ENCODE peak calls at places on chromosomes 5 and 9, in ten cellular contexts. One of them, this sample, is unnamed.

GRCh38 chr9:132094314-132094791 is 14.7 kb upstream of the MED27 start:
- DNase-seq in substantia nigra: no peak
- DNase-seq in germinal center: no peak
- DNase-seq in D341Med: no peak
- DNase-seq in tibial nerve: no peak
- DNase-seq in glomerular endothelial cell: no peak
- DNase-seq in activated T-cell treated with anti-CD3 and anti-CD28 coated beads, Interleukin-2, amount 50 U/mL, for 24 hours: no peak
- DNase-seq in type B pancreatic cell: no peak
- DNase-seq in fibroblast of pulmonary artery: peak
- DNase-seq in uterus: no peak
- DNase-seq in this sample: no peak

GRCh38 chr9:106752581-106752980 is 110.4 kb upstream of the ZNF462 start:
- DNase-seq in substantia nigra: no peak
- DNase-seq in germinal center: no peak
- DNase-seq in D341Med: no peak
- DNase-seq in tibial nerve: no peak
- DNase-seq in glomerular endothelial cell: no peak
- DNase-seq in activated T-cell treated with anti-CD3 and anti-CD28 coated beads, Interleukin-2, amount 50 U/mL, for 24 hours: no peak
- DNase-seq in type B pancreatic cell: no peak
- DNase-seq in fibroblast of pulmonary artery: no peak
- DNase-seq in uterus: no peak
- DNase-seq in this sample: no peak

GRCh38 chr5:59062986-59063683 is 480.3 kb downstream of the RAB3C start:
- DNase-seq in substantia nigra: no peak
- DNase-seq in germinal center: no peak
- DNase-seq in D341Med: no peak
- DNase-seq in tibial nerve: peak
- DNase-seq in glomerular endothelial cell: no peak
- DNase-seq in activated T-cell treated with anti-CD3 and anti-CD28 coated beads, Interleukin-2, amount 50 U/mL, for 24 hours: no peak
- DNase-seq in type B pancreatic cell: no peak
- DNase-seq in fibroblast of pulmonary artery: peak
- DNase-seq in uterus: no peak
- DNase-seq in this sample: no peak

GRCh38 chr5:143717400-143717799 is 94.6 kb upstream of the HMHB1 start:
- DNase-seq in substantia nigra: no peak
- DNase-seq in germinal center: no peak
- DNase-seq in D341Med: no peak
- DNase-seq in tibial nerve: no peak
- DNase-seq in glomerular endothelial cell: peak
- DNase-seq in activated T-cell treated with anti-CD3 and anti-CD28 coated beads, Interleukin-2, amount 50 U/mL, for 24 hours: no peak
- DNase-seq in type B pancreatic cell: no peak
- DNase-seq in fibroblast of pulmonary artery: peak
- DNase-seq in uterus: no peak
- DNase-seq in this sample: no peak

GRCh38 chr5:45507174-45507573 is 189.0 kb downstream of the HCN1 start:
- DNase-seq in substantia nigra: no peak
- DNase-seq in germinal center: no peak
- DNase-seq in D341Med: peak
- DNase-seq in tibial nerve: no peak
- DNase-seq in glomerular endothelial cell: no peak
- DNase-seq in activated T-cell treated with anti-CD3 and anti-CD28 coated beads, Interleukin-2, amount 50 U/mL, for 24 hours: no peak
- DNase-seq in type B pancreatic cell: no peak
- DNase-seq in fibroblast of pulmonary artery: peak
- DNase-seq in uterus: no peak
- DNase-seq in this sample: no peak

GRCh38 chr9:76490249-76490990 is 31.4 kb downstream of the GCNT1 start:
- DNase-seq in substantia nigra: no peak
- DNase-seq in germinal center: no peak
- DNase-seq in D341Med: no peak
- DNase-seq in tibial nerve: no peak
- DNase-seq in glomerular endothelial cell: no peak
- DNase-seq in activated T-cell treated with anti-CD3 and anti-CD28 coated beads, Interleukin-2, amount 50 U/mL, for 24 hours: no peak
- DNase-seq in type B pancreatic cell: no peak
- DNase-seq in fibroblast of pulmonary artery: peak
- DNase-seq in uterus: no peak
- DNase-seq in this sample: peak

GRCh38 chr5:95799181-95799835 is 23.2 kb downstream of the GLRX start:
- DNase-seq in substantia nigra: no peak
- DNase-seq in germinal center: no peak
- DNase-seq in D341Med: no peak
- DNase-seq in tibial nerve: no peak
- DNase-seq in glomerular endothelial cell: no peak
- DNase-seq in activated T-cell treated with anti-CD3 and anti-CD28 coated beads, Interleukin-2, amount 50 U/mL, for 24 hours: no peak
- DNase-seq in type B pancreatic cell: no peak
- DNase-seq in fibroblast of pulmonary artery: no peak
- DNase-seq in uterus: no peak
- DNase-seq in this sample: no peak

GRCh38 chr9:91886433-91887031 is 63.5 kb downstream of the ROR2 start:
- DNase-seq in substantia nigra: no peak
- DNase-seq in germinal center: no peak
- DNase-seq in D341Med: no peak
- DNase-seq in tibial nerve: no peak
- DNase-seq in glomerular endothelial cell: no peak
- DNase-seq in activated T-cell treated with anti-CD3 and anti-CD28 coated beads, Interleukin-2, amount 50 U/mL, for 24 hours: no peak
- DNase-seq in type B pancreatic cell: no peak
- DNase-seq in fibroblast of pulmonary artery: no peak
- DNase-seq in uterus: no peak
- DNase-seq in this sample: no peak

GRCh38 chr5:32182463-32183081 is 8.5 kb upstream of the GOLPH3 start:
- DNase-seq in substantia nigra: no peak
- DNase-seq in germinal center: peak
- DNase-seq in D341Med: no peak
- DNase-seq in tibial nerve: no peak
- DNase-seq in glomerular endothelial cell: no peak
- DNase-seq in activated T-cell treated with anti-CD3 and anti-CD28 coated beads, Interleukin-2, amount 50 U/mL, for 24 hours: no peak
- DNase-seq in type B pancreatic cell: no peak
- DNase-seq in fibroblast of pulmonary artery: no peak
- DNase-seq in uterus: no peak
- DNase-seq in this sample: no peak

GRCh38 chr9:6619909-6620308 is 25.6 kb downstream of the GLDC start:
- DNase-seq in substantia nigra: no peak
- DNase-seq in germinal center: no peak
- DNase-seq in D341Med: no peak
- DNase-seq in tibial nerve: no peak
- DNase-seq in glomerular endothelial cell: no peak
- DNase-seq in activated T-cell treated with anti-CD3 and anti-CD28 coated beads, Interleukin-2, amount 50 U/mL, for 24 hours: no peak
- DNase-seq in type B pancreatic cell: no peak
- DNase-seq in fibroblast of pulmonary artery: no peak
- DNase-seq in uterus: no peak
- DNase-seq in this sample: no peak

GRCh38 chr5:138955013-138955660 is 80.0 kb upstream of the LRRTM2 start:
- DNase-seq in substantia nigra: peak
- DNase-seq in germinal center: no peak
- DNase-seq in D341Med: peak
- DNase-seq in tibial nerve: peak
- DNase-seq in glomerular endothelial cell: no peak
- DNase-seq in activated T-cell treated with anti-CD3 and anti-CD28 coated beads, Interleukin-2, amount 50 U/mL, for 24 hours: no peak
- DNase-seq in type B pancreatic cell: no peak
- DNase-seq in fibroblast of pulmonary artery: no peak
- DNase-seq in uterus: no peak
- DNase-seq in this sample: no peak

GRCh38 chr9:98607152-98607551 is 101.6 kb downstream of the GABBR2 start:
- DNase-seq in substantia nigra: no peak
- DNase-seq in germinal center: no peak
- DNase-seq in D341Med: no peak
- DNase-seq in tibial nerve: no peak
- DNase-seq in glomerular endothelial cell: no peak
- DNase-seq in activated T-cell treated with anti-CD3 and anti-CD28 coated beads, Interleukin-2, amount 50 U/mL, for 24 hours: no peak
- DNase-seq in type B pancreatic cell: no peak
- DNase-seq in fibroblast of pulmonary artery: peak
- DNase-seq in uterus: no peak
- DNase-seq in this sample: no peak

GRCh38 chr5:56211298-56211865 is 21.7 kb downstream of the ANKRD55 start:
- DNase-seq in substantia nigra: no peak
- DNase-seq in germinal center: no peak
- DNase-seq in D341Med: no peak
- DNase-seq in tibial nerve: peak
- DNase-seq in glomerular endothelial cell: peak
- DNase-seq in activated T-cell treated with anti-CD3 and anti-CD28 coated beads, Interleukin-2, amount 50 U/mL, for 24 hours: no peak
- DNase-seq in type B pancreatic cell: no peak
- DNase-seq in fibroblast of pulmonary artery: peak
- DNase-seq in uterus: no peak
- DNase-seq in this sample: no peak

GRCh38 chr5:120604898-120605297 is 140.8 kb downstream of the PRR16 start:
- DNase-seq in substantia nigra: no peak
- DNase-seq in germinal center: no peak
- DNase-seq in D341Med: no peak
- DNase-seq in tibial nerve: no peak
- DNase-seq in glomerular endothelial cell: no peak
- DNase-seq in activated T-cell treated with anti-CD3 and anti-CD28 coated beads, Interleukin-2, amount 50 U/mL, for 24 hours: no peak
- DNase-seq in type B pancreatic cell: no peak
- DNase-seq in fibroblast of pulmonary artery: peak
- DNase-seq in uterus: no peak
- DNase-seq in this sample: no peak

GRCh38 chr5:140796718-140797095 is 2.1 kb downstream of the PCDHA2 start:
- DNase-seq in substantia nigra: no peak
- DNase-seq in germinal center: no peak
- DNase-seq in D341Med: no peak
- DNase-seq in tibial nerve: no peak
- DNase-seq in glomerular endothelial cell: no peak
- DNase-seq in activated T-cell treated with anti-CD3 and anti-CD28 coated beads, Interleukin-2, amount 50 U/mL, for 24 hours: no peak
- DNase-seq in type B pancreatic cell: no peak
- DNase-seq in fibroblast of pulmonary artery: no peak
- DNase-seq in uterus: no peak
- DNase-seq in this sample: no peak

GRCh38 chr9:7879551-7880245 is 80.1 kb upstream of the DMAC1 start:
- DNase-seq in substantia nigra: no peak
- DNase-seq in germinal center: no peak
- DNase-seq in D341Med: peak
- DNase-seq in tibial nerve: no peak
- DNase-seq in glomerular endothelial cell: no peak
- DNase-seq in activated T-cell treated with anti-CD3 and anti-CD28 coated beads, Interleukin-2, amount 50 U/mL, for 24 hours: peak
- DNase-seq in type B pancreatic cell: no peak
- DNase-seq in fibroblast of pulmonary artery: no peak
- DNase-seq in uterus: no peak
- DNase-seq in this sample: peak

GRCh38 chr9:72383978-72384709 is 19.1 kb upstream of the ZFAND5 start:
- DNase-seq in substantia nigra: no peak
- DNase-seq in germinal center: no peak
- DNase-seq in D341Med: no peak
- DNase-seq in tibial nerve: no peak
- DNase-seq in glomerular endothelial cell: no peak
- DNase-seq in activated T-cell treated with anti-CD3 and anti-CD28 coated beads, Interleukin-2, amount 50 U/mL, for 24 hours: no peak
- DNase-seq in type B pancreatic cell: no peak
- DNase-seq in fibroblast of pulmonary artery: peak
- DNase-seq in uterus: no peak
- DNase-seq in this sample: no peak

GRCh38 chr5:138989720-138990119 is 114.6 kb upstream of the LRRTM2 start:
- DNase-seq in substantia nigra: no peak
- DNase-seq in germinal center: no peak
- DNase-seq in D341Med: no peak
- DNase-seq in tibial nerve: no peak
- DNase-seq in glomerular endothelial cell: no peak
- DNase-seq in activated T-cell treated with anti-CD3 and anti-CD28 coated beads, Interleukin-2, amount 50 U/mL, for 24 hours: no peak
- DNase-seq in type B pancreatic cell: peak
- DNase-seq in fibroblast of pulmonary artery: peak
- DNase-seq in uterus: no peak
- DNase-seq in this sample: no peak

GRCh38 chr9:9521033-9521779 is 1091.6 kb downstream of the PTPRD start:
- DNase-seq in substantia nigra: no peak
- DNase-seq in germinal center: no peak
- DNase-seq in D341Med: no peak
- DNase-seq in tibial nerve: no peak
- DNase-seq in glomerular endothelial cell: no peak
- DNase-seq in activated T-cell treated with anti-CD3 and anti-CD28 coated beads, Interleukin-2, amount 50 U/mL, for 24 hours: no peak
- DNase-seq in type B pancreatic cell: no peak
- DNase-seq in fibroblast of pulmonary artery: no peak
- DNase-seq in uterus: no peak
- DNase-seq in this sample: peak

GRCh38 chr9:21455320-21455719 is 15.1 kb downstream of the IFNA1 start:
- DNase-seq in substantia nigra: no peak
- DNase-seq in germinal center: peak
- DNase-seq in D341Med: peak
- DNase-seq in tibial nerve: no peak
- DNase-seq in glomerular endothelial cell: no peak
- DNase-seq in activated T-cell treated with anti-CD3 and anti-CD28 coated beads, Interleukin-2, amount 50 U/mL, for 24 hours: no peak
- DNase-seq in type B pancreatic cell: no peak
- DNase-seq in fibroblast of pulmonary artery: peak
- DNase-seq in uterus: no peak
- DNase-seq in this sample: peak

GRCh38 chr5:155906046-155906445 is 420.9 kb upstream of the SGCD start:
- DNase-seq in substantia nigra: no peak
- DNase-seq in germinal center: no peak
- DNase-seq in D341Med: peak
- DNase-seq in tibial nerve: no peak
- DNase-seq in glomerular endothelial cell: no peak
- DNase-seq in activated T-cell treated with anti-CD3 and anti-CD28 coated beads, Interleukin-2, amount 50 U/mL, for 24 hours: no peak
- DNase-seq in type B pancreatic cell: no peak
- DNase-seq in fibroblast of pulmonary artery: no peak
- DNase-seq in uterus: no peak
- DNase-seq in this sample: no peak

GRCh38 chr5:15393146-15393545 is 106.8 kb upstream of the FBXL7 start:
- DNase-seq in substantia nigra: no peak
- DNase-seq in germinal center: no peak
- DNase-seq in D341Med: no peak
- DNase-seq in tibial nerve: no peak
- DNase-seq in glomerular endothelial cell: no peak
- DNase-seq in activated T-cell treated with anti-CD3 and anti-CD28 coated beads, Interleukin-2, amount 50 U/mL, for 24 hours: no peak
- DNase-seq in type B pancreatic cell: no peak
- DNase-seq in fibroblast of pulmonary artery: no peak
- DNase-seq in uterus: no peak
- DNase-seq in this sample: no peak

GRCh38 chr5:64418013-64418412 is 87.8 kb upstream of the RGS7BP start:
- DNase-seq in substantia nigra: no peak
- DNase-seq in germinal center: no peak
- DNase-seq in D341Med: no peak
- DNase-seq in tibial nerve: no peak
- DNase-seq in glomerular endothelial cell: no peak
- DNase-seq in activated T-cell treated with anti-CD3 and anti-CD28 coated beads, Interleukin-2, amount 50 U/mL, for 24 hours: no peak
- DNase-seq in type B pancreatic cell: no peak
- DNase-seq in fibroblast of pulmonary artery: no peak
- DNase-seq in uterus: no peak
- DNase-seq in this sample: no peak

GRCh38 chr5:122315511-122315910 is 3.5 kb downstream of the SNCAIP start:
- DNase-seq in substantia nigra: no peak
- DNase-seq in germinal center: no peak
- DNase-seq in D341Med: no peak
- DNase-seq in tibial nerve: no peak
- DNase-seq in glomerular endothelial cell: no peak
- DNase-seq in activated T-cell treated with anti-CD3 and anti-CD28 coated beads, Interleukin-2, amount 50 U/mL, for 24 hours: no peak
- DNase-seq in type B pancreatic cell: no peak
- DNase-seq in fibroblast of pulmonary artery: no peak
- DNase-seq in uterus: no peak
- DNase-seq in this sample: no peak

GRCh38 chr5:39355324-39355723 is 9.0 kb downstream of the C9 start:
- DNase-seq in substantia nigra: no peak
- DNase-seq in germinal center: no peak
- DNase-seq in D341Med: no peak
- DNase-seq in tibial nerve: no peak
- DNase-seq in glomerular endothelial cell: no peak
- DNase-seq in activated T-cell treated with anti-CD3 and anti-CD28 coated beads, Interleukin-2, amount 50 U/mL, for 24 hours: no peak
- DNase-seq in type B pancreatic cell: no peak
- DNase-seq in fibroblast of pulmonary artery: peak
- DNase-seq in uterus: no peak
- DNase-seq in this sample: no peak

GRCh38 chr5:107826311-107827000 is 155.7 kb upstream of the EFNA5 start:
- DNase-seq in substantia nigra: no peak
- DNase-seq in germinal center: no peak
- DNase-seq in D341Med: no peak
- DNase-seq in tibial nerve: no peak
- DNase-seq in glomerular endothelial cell: no peak
- DNase-seq in activated T-cell treated with anti-CD3 and anti-CD28 coated beads, Interleukin-2, amount 50 U/mL, for 24 hours: no peak
- DNase-seq in type B pancreatic cell: no peak
- DNase-seq in fibroblast of pulmonary artery: no peak
- DNase-seq in uterus: no peak
- DNase-seq in this sample: no peak

GRCh38 chr9:24986331-24986730 is 440.6 kb upstream of the IZUMO3 start:
- DNase-seq in substantia nigra: no peak
- DNase-seq in germinal center: no peak
- DNase-seq in D341Med: no peak
- DNase-seq in tibial nerve: no peak
- DNase-seq in glomerular endothelial cell: no peak
- DNase-seq in activated T-cell treated with anti-CD3 and anti-CD28 coated beads, Interleukin-2, amount 50 U/mL, for 24 hours: no peak
- DNase-seq in type B pancreatic cell: no peak
- DNase-seq in fibroblast of pulmonary artery: no peak
- DNase-seq in uterus: no peak
- DNase-seq in this sample: peak

GRCh38 chr5:69007726-69008368 is 86.0 kb upstream of the SLC30A5 start:
- DNase-seq in substantia nigra: no peak
- DNase-seq in germinal center: peak
- DNase-seq in D341Med: peak
- DNase-seq in tibial nerve: peak
- DNase-seq in glomerular endothelial cell: no peak
- DNase-seq in activated T-cell treated with anti-CD3 and anti-CD28 coated beads, Interleukin-2, amount 50 U/mL, for 24 hours: peak
- DNase-seq in type B pancreatic cell: peak
- DNase-seq in fibroblast of pulmonary artery: peak
- DNase-seq in uterus: peak
- DNase-seq in this sample: peak

This sample was measured in OCI-M1.